ENCODE peak calls at places on chromosome 19, in eight cellular contexts. B is SK-N-SH, U is IMR-90, F is GM12878, R is A549, D is H1, Q is K562, P is HepG2. K is an unnamed sample.

GRCh38 chr19:48476176-48476575 is 7.0 kb downstream of the CYTH2 start:
- DNase-seq in F (no peak), P (no peak), Q (no peak), R (no peak), U (no peak), B (no peak), D (no peak), K (no peak)

GRCh38 chr19:55156202-55157063 is 1.1 kb downstream of the TNNI3 start:
- DNase-seq in P (peak; percentile 64), B (peak; percentile 92), F (no peak), R (peak; percentile 90), U (peak; percentile 44), Q (peak; percentile 97), D (peak; percentile 99), K (peak; percentile 97)

GRCh38 chr19:39679056-39679790 is 23.5 kb downstream of the LGALS16 start:
- DNase-seq in D (no peak), F (peak; percentile 86), B (no peak), Q (no peak), P (no peak), R (no peak), U (no peak), K (no peak)

GRCh38 chr19:50358483-50359431 is 6.7 kb downstream of the NAPSA start:
- DNase-seq in P (no peak), D (no peak), U (peak; percentile 20), R (no peak), B (peak; percentile 89), Q (peak; percentile 97), F (peak; percentile 48), K (no peak)

GRCh38 chr19:54525636-54526035 is 23.0 kb downstream of the LAIR2 start:
- DNase-seq in U (no peak), B (no peak), P (peak; percentile 19), Q (no peak), F (no peak), R (no peak), D (no peak), K (no peak)

GRCh38 chr19:54921082-54921481 is 15.1 kb downstream of the NCR1 start:
- DNase-seq in P (no peak), R (no peak), B (no peak), U (no peak), F (no peak), Q (no peak), D (no peak), K (no peak)

GRCh38 chr19:29587059-29587458 is 19.0 kb upstream of the POP4 start:
- DNase-seq in U (no peak), Q (no peak), F (no peak), P (no peak), R (no peak), D (no peak), B (no peak), K (no peak)

GRCh38 chr19:37506387-37507166 is at the start of gene ZNF793:
- DNase-seq in D (peak; percentile 95), F (no peak), Q (no peak), R (no peak), U (peak; percentile 54), B (peak; percentile 75), P (no peak), K (peak; percentile 80)

GRCh38 chr19:10461047-10461949 is 41.0 kb downstream of the PDE4A start:
- DNase-seq in P (peak; percentile 12), R (peak; percentile 67), B (peak; percentile 99), D (peak; percentile 100), U (peak; percentile 91), Q (peak; percentile 98), F (peak; percentile 60), K (peak; percentile 99)
- TF ChIP-seq USF2 in P (no peak), R (no peak), B (no peak), D (peak; percentile 69), U (peak; percentile 87), Q (peak; percentile 82), F (peak; percentile 57), K (peak; percentile 80)

GRCh38 chr19:51573331-51573730 is 2.2 kb downstream of the ZNF175 start:
- DNase-seq in R (no peak), B (no peak), U (peak; percentile 31), F (no peak), D (no peak), Q (peak; percentile 37), P (no peak), K (no peak)

GRCh38 chr19:51572415-51572814 is 1.3 kb downstream of the ZNF175 start:
- DNase-seq in F (no peak), D (no peak), Q (peak; percentile 74), R (no peak), P (no peak), U (peak; percentile 3), B (no peak), K (no peak)

GRCh38 chr19:51571599-51571998 is 516 bp downstream of the ZNF175 start:
- DNase-seq in Q (no peak), F (no peak), P (no peak), R (no peak), B (peak; percentile 20), U (peak; percentile 12), D (no peak), K (no peak)

GRCh38 chr19:51570962-51571575 is at the start of gene ZNF175:
- DNase-seq in Q (peak; percentile 83), F (peak; percentile 97), R (peak; percentile 95), P (peak; percentile 86), U (peak; percentile 96), B (peak; percentile 75), D (peak; percentile 91), K (peak; percentile 92)

GRCh38 chr19:51572908-51573307 is 1.8 kb downstream of the ZNF175 start:
- DNase-seq in Q (no peak), D (no peak), P (no peak), R (no peak), F (no peak), B (no peak), U (peak; percentile 90), K (no peak)
- TF ChIP-seq USF2 in Q (no peak), D (no peak), P (no peak), R (no peak), F (no peak), B (no peak), U (no peak), K (no peak)

GRCh38 chr19:57438925-57439324 is 3.8 kb downstream of the ZNF749 start:
- DNase-seq in U (no peak), Q (no peak), R (no peak), D (peak; percentile 47), P (no peak), B (no peak), F (no peak), K (peak; percentile 21)
- TF ChIP-seq USF2 in U (no peak), Q (no peak), R (no peak), D (no peak), P (no peak), B (no peak), F (no peak), K (no peak)

GRCh38 chr19:1093811-1094553 is 1.2 kb downstream of the POLR2E start:
- DNase-seq in B (no peak), R (no peak), P (peak; percentile 29), D (no peak), Q (no peak), F (no peak), U (no peak), K (no peak)
- TF ChIP-seq USF2 in B (no peak), R (no peak), P (no peak), D (no peak), Q (no peak), F (no peak), U (no peak), K (no peak)

DNA sequence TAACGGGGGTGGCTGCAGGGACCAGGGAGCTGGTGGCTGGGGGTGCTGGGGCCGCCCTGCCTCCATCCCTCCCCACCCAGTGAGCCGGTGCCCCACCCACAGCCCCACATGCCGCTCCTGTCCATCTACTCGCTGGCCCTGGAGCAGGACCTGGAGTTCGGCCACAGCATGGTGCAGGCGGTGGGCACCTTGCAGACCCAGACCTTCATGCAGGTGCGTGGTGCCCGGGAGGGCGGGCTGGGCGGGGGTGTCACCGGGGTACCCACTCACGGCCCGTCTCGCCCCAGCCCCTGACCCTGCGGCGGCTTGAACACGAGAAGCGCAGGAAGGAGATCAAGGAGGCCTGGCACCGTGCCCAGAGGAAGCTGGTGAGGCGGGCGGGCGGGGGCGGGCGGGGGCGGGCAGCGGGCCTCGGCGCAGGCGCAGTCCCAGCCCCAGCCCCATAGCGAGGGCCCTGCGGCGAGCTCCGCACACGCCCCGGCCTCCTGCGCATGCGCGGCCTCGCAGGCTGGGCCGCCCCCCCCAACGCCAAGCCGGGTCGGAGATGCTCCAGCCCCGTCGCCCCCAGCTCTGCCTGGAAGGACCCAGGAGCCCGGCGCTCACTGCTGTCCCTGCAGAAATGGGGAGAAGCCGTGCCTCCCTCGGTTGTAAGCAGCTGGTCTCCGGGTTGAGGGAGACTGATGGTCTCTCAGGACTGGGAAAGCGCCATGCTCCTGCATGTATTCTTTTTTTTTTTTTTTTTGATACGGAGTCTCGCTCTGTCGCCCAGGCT is 7.7 kb downstream of the ARHGAP45 start:
- DNase-seq in B (peak; percentile 100), F (no peak), P (no peak), Q (peak; percentile 97), U (no peak), R (peak; percentile 74), D (no peak), K (no peak)
- TF ChIP-seq USF2 in B (no peak), F (no peak), P (no peak), Q (no peak), U (no peak), R (no peak), D (no peak), K (no peak)